ENCODE peak calls at places on chromosome 20, in four cellular contexts. I is uterus, O is right cardiac atrium, R is tibial nerve. W is an unnamed sample. For H3K9me3 and H3K4me1, the result is how much of the 10 kb centered on the place peaks cover.

GRCh38 chr20:602357-602970 is 7.6 kb downstream of the TCF15 start:
- DNase-seq in I (no peak), O (peak), R (no peak), W (no peak)

GRCh38 chr20:17845701-17846475 is 122.7 kb downstream of the SNX5 start:
- DNase-seq in I (no peak), O (peak), R (no peak), W (no peak)

GRCh38 chr20:34708621-34709043 is 4.5 kb downstream of the TP53INP2 start:
- DNase-seq in I (peak), O (peak), R (peak), W (peak)

GRCh38 chr20:40506567-40506966 is 182.5 kb downstream of the MAFB start:
- DNase-seq in I (peak), O (peak), R (peak), W (peak)

GRCh38 chr20:46994341-46994740 is 99.7 kb downstream of the EYA2 start:
- DNase-seq in I (no peak), O (no peak), R (no peak), W (peak)

GRCh38 chr20:53984354-53984753 is 86.0 kb downstream of the BCAS1 start:
- DNase-seq in I (peak), O (no peak), R (no peak), W (no peak)

GRCh38 chr20:60632420-60633262 is 619.4 kb upstream of the CDH4 start:
- DNase-seq in I (no peak), O (no peak), R (no peak), W (no peak)

GRCh38 chr20:7665311-7665863 is 274.9 kb downstream of the HAO1 start:
- DNase-seq in I (no peak), O (no peak), R (no peak), W (no peak)

GRCh38 chr20:13771853-13772453 is 12.8 kb downstream of the ESF1 start:
- DNase-seq in I (no peak), O (no peak), R (no peak), W (no peak)

GRCh38 chr20:44908987-44909871 is 631 bp upstream of the PABPC1L start:
- DNase-seq in I (no peak), O (no peak), R (no peak), W (no peak)
- H3K4me3 ChIP-seq in I (peak), O (peak), R (peak), W (peak)

DNA sequence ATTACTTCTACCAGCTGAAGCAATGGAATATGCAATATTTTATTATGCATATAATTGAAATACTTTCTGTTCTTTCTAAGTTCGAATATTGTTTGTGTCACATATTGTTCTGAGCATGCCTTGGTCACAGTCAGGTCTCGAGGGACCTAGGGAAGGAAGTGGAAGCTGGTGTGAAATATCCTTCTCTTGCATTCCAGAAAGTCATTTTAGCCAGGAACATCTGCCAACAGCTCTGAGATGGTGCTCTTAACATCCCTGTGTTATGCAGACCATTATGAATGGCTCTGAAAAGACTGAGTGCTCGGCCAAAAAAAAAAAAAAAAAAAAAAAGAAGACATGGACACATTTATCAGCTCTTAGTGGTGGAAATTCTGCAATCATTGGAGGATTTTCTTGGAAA is 132.7 kb upstream of the JAG1 start:
- DNase-seq in I (no peak), O (peak), R (no peak), W (no peak)
- H3K9me3 ChIP-seq in I (under half), O (under half), R (under half), W (under half)

GRCh38 chr20:16049478-16050093 is 523.7 kb downstream of the KIF16B start:
- DNase-seq in I (no peak), O (no peak), R (no peak), W (no peak)
- H3K4me1 ChIP-seq in I (under half), O (under half), R (under half), W (under half)

GRCh38 chr20:24773751-24774201 is 175.3 kb upstream of the CST7 start:
- DNase-seq in I (no peak), O (no peak), R (no peak), W (peak)
- H3K4me3 ChIP-seq in I (no peak), O (no peak), R (no peak), W (no peak)

W was measured in stomach.